ENCODE peak calls at places on chromosomes 3 and 15, in four cellular contexts. One of them, this sample, is unnamed.

GRCh38 chr3:45929042-45929679 is 14.1 kb upstream of the CXCR6 start:
- DNase-seq in HS-5: no peak
- DNase-seq in anterior cingulate cortex: peak; percentile 8
- DNase-seq in hepatocyte: peak; percentile 54
- DNase-seq in this sample: peak; percentile 84

GRCh38 chr3:159904455-159904854 is 84.2 kb upstream of the IL12A start:
- DNase-seq in HS-5: no peak
- DNase-seq in anterior cingulate cortex: no peak
- DNase-seq in hepatocyte: no peak
- DNase-seq in this sample: no peak

GRCh38 chr3:126621627-126622345 is 33.1 kb downstream of the TXNRD3 start:
- DNase-seq in HS-5: peak; percentile 74
- DNase-seq in anterior cingulate cortex: no peak
- DNase-seq in hepatocyte: no peak
- DNase-seq in this sample: no peak

GRCh38 chr15:65460948-65461347 is 38.2 kb upstream of the IGDCC4 start:
- DNase-seq in HS-5: no peak
- DNase-seq in anterior cingulate cortex: no peak
- DNase-seq in hepatocyte: no peak
- DNase-seq in this sample: no peak

GRCh38 chr15:52527898-52528464 is 699 bp downstream of the MYO5A start:
- DNase-seq in HS-5: peak; percentile 14
- DNase-seq in anterior cingulate cortex: peak; percentile 65
- DNase-seq in hepatocyte: peak; percentile 19
- DNase-seq in this sample: peak; percentile 64

GRCh38 chr15:67758610-67759300 is 66.6 kb upstream of the SKOR1 start:
- DNase-seq in HS-5: no peak
- DNase-seq in anterior cingulate cortex: no peak
- DNase-seq in hepatocyte: no peak
- DNase-seq in this sample: no peak

GRCh38 chr15:73987646-73988045 is 4.4 kb downstream of the STOML1 start:
- DNase-seq in HS-5: no peak
- DNase-seq in anterior cingulate cortex: no peak
- DNase-seq in hepatocyte: no peak
- DNase-seq in this sample: no peak

GRCh38 chr3:12629560-12629959 is 34.4 kb downstream of the RAF1 start:
- DNase-seq in HS-5: no peak
- DNase-seq in anterior cingulate cortex: no peak
- DNase-seq in hepatocyte: no peak
- DNase-seq in this sample: peak; percentile 71

GRCh38 chr15:97009036-97009555 is 678.6 kb downstream of the NR2F2 start:
- DNase-seq in HS-5: no peak
- DNase-seq in anterior cingulate cortex: no peak
- DNase-seq in hepatocyte: no peak
- DNase-seq in this sample: no peak

GRCh38 chr3:141448606-141449216 is 38.1 kb upstream of the RASA2 start:
- DNase-seq in HS-5: no peak
- DNase-seq in anterior cingulate cortex: no peak
- DNase-seq in hepatocyte: no peak
- DNase-seq in this sample: peak; percentile 31

GRCh38 chr15:58487724-58488120 is 55.9 kb downstream of the LIPC start:
- DNase-seq in HS-5: no peak
- DNase-seq in anterior cingulate cortex: no peak
- DNase-seq in hepatocyte: no peak
- DNase-seq in this sample: no peak

GRCh38 chr15:88542342-88542733 is 4.1 kb downstream of the DET1 start:
- DNase-seq in HS-5: no peak
- DNase-seq in anterior cingulate cortex: no peak
- DNase-seq in hepatocyte: peak; percentile 69
- DNase-seq in this sample: no peak

GRCh38 chr3:15443826-15444524 is 16.6 kb downstream of the EAF1 start:
- DNase-seq in HS-5: no peak
- DNase-seq in anterior cingulate cortex: no peak
- DNase-seq in hepatocyte: no peak
- DNase-seq in this sample: no peak